ENCODE peak calls at places on chromosomes 11 and 22, in nine cellular contexts. X is astrocyte of the spinal cord; N is GM12865; C is cardiac muscle cell; E is adrenal gland; D is CD8-positive, alpha-beta T cell; O is choroid plexus epithelial cell; T is IMR-90; H is fibroblast of lung. W is an unnamed sample.

GRCh38 chr11:94737171-94737611 is 31.0 kb upstream of the AMOTL1 start:
- DNase-seq in X (peak), N (no peak), C (no peak), E (no peak), D (no peak), O (peak), T (peak), H (peak), W (no peak)

GRCh38 chr22:40637181-40638150 is 947 bp upstream of the MRTFA start:
- DNase-seq in X (no peak), N (peak), C (no peak), E (peak), D (no peak), O (no peak), T (no peak), H (no peak), W (no peak)

GRCh38 chr11:66465371-66466224 is 1.1 kb upstream of the PELI3 start:
- DNase-seq in X (no peak), N (no peak), C (no peak), E (no peak), D (no peak), O (no peak), T (no peak), H (no peak), W (no peak)

GRCh38 chr11:68780829-68781228 is 29.5 kb upstream of the TESMIN start:
- DNase-seq in X (no peak), N (peak), C (peak), E (peak), D (no peak), O (peak), T (no peak), H (no peak), W (no peak)

GRCh38 chr22:19980766-19981165 is 35.9 kb downstream of the ARVCF start:
- DNase-seq in X (no peak), N (no peak), C (no peak), E (no peak), D (no peak), O (no peak), T (no peak), H (no peak), W (no peak)

GRCh38 chr11:2576116-2576515 is 123.7 kb downstream of the KCNQ1OT1 start:
- DNase-seq in X (no peak), N (no peak), C (no peak), E (peak), D (no peak), O (no peak), T (no peak), H (no peak), W (no peak)

GRCh38 chr11:35714882-35715612 is 52.5 kb downstream of the TRIM44 start:
- DNase-seq in X (peak), N (peak), C (peak), E (no peak), D (no peak), O (peak), T (peak), H (peak), W (peak)

GRCh38 chr11:92828576-92828975 is 140.9 kb upstream of the MTNR1B start:
- DNase-seq in X (no peak), N (no peak), C (no peak), E (no peak), D (no peak), O (no peak), T (no peak), H (no peak), W (no peak)

GRCh38 chr11:22558638-22559037 is 67.0 kb downstream of the FANCF start:
- DNase-seq in X (peak), N (no peak), C (peak), E (no peak), D (no peak), O (peak), T (peak), H (peak), W (no peak)

GRCh38 chr22:21100149-21101032 is 54.6 kb downstream of the LRRC74B start:
- DNase-seq in X (no peak), N (no peak), C (no peak), E (no peak), D (no peak), O (no peak), T (peak), H (no peak), W (no peak)

GRCh38 chr11:111494040-111494439 is 18.1 kb downstream of the BTG4 start:
- DNase-seq in X (no peak), N (no peak), C (no peak), E (no peak), D (no peak), O (no peak), T (no peak), H (no peak), W (no peak)

GRCh38 chr22:30459206-30460052 is 12.4 kb downstream of the SEC14L3 start:
- DNase-seq in X (peak), N (peak), C (peak), E (no peak), D (no peak), O (peak), T (peak), H (peak), W (no peak)

GRCh38 chr11:115965754-115966504 is 461.7 kb upstream of the CADM1 start:
- DNase-seq in X (no peak), N (no peak), C (no peak), E (no peak), D (no peak), O (no peak), T (peak), H (peak), W (no peak)

GRCh38 chr22:45072322-45072903 is 62.6 kb upstream of the PHF21B start:
- DNase-seq in X (peak), N (no peak), C (peak), E (peak), D (no peak), O (peak), T (peak), H (peak), W (no peak)

GRCh38 chr11:32118025-32118974 is 27.4 kb downstream of the RCN1 start:
- DNase-seq in X (peak), N (no peak), C (peak), E (peak), D (no peak), O (peak), T (peak), H (peak), W (no peak)

GRCh38 chr11:367956-368413 is 1.3 kb upstream of the B4GALNT4 start:
- DNase-seq in X (no peak), N (no peak), C (no peak), E (no peak), D (no peak), O (no peak), T (no peak), H (no peak), W (no peak)

GRCh38 chr11:121540627-121541026 is 87.9 kb upstream of the SORL1-AS1 start:
- DNase-seq in X (no peak), N (peak), C (no peak), E (no peak), D (no peak), O (no peak), T (no peak), H (peak), W (no peak)

GRCh38 chr11:64009710-64010109 is 23.5 kb downstream of the OTUB1 start:
- DNase-seq in X (no peak), N (no peak), C (no peak), E (no peak), D (no peak), O (no peak), T (no peak), H (no peak), W (no peak)

GRCh38 chr11:88131764-88132470 is 43.3 kb downstream of the RAB38 start:
- DNase-seq in X (no peak), N (peak), C (no peak), E (no peak), D (no peak), O (no peak), T (no peak), H (no peak), W (no peak)

GRCh38 chr11:129814244-129814992 is 1.2 kb upstream of the TMEM45B start:
- DNase-seq in X (no peak), N (no peak), C (no peak), E (no peak), D (peak), O (no peak), T (no peak), H (no peak), W (no peak)

GRCh38 chr22:48927591-48927990 is 900.1 kb downstream of the BRD1 start:
- DNase-seq in X (no peak), N (no peak), C (no peak), E (no peak), D (no peak), O (no peak), T (no peak), H (no peak), W (no peak)

GRCh38 chr22:30781271-30781875 is 86.7 kb downstream of the OSBP2 start:
- DNase-seq in X (peak), N (no peak), C (no peak), E (no peak), D (no peak), O (no peak), T (peak), H (peak), W (no peak)

GRCh38 chr11:64353101-64353738 is 5.7 kb upstream of the RPS6KA4 start:
- DNase-seq in X (no peak), N (no peak), C (no peak), E (no peak), D (no peak), O (no peak), T (no peak), H (no peak), W (no peak)

GRCh38 chr11:45045692-45046471 is 95.2 kb upstream of the TP53I11 start:
- DNase-seq in X (peak), N (no peak), C (peak), E (peak), D (no peak), O (peak), T (peak), H (peak), W (no peak)

GRCh38 chr11:1937616-1938342 is 9.4 kb upstream of the MRPL23 start:
- DNase-seq in X (no peak), N (no peak), C (no peak), E (no peak), D (no peak), O (no peak), T (no peak), H (no peak), W (no peak)

GRCh38 chr11:126361400-126361799 is 5.9 kb downstream of the ST3GAL4 start:
- DNase-seq in X (no peak), N (no peak), C (no peak), E (no peak), D (no peak), O (no peak), T (no peak), H (no peak), W (no peak)

GRCh38 chr11:68273056-68273738 is 1.4 kb upstream of the C11orf24 start:
- DNase-seq in X (no peak), N (peak), C (no peak), E (no peak), D (no peak), O (no peak), T (no peak), H (no peak), W (no peak)

GRCh38 chr11:6895010-6895409 is 2.7 kb upstream of the OR2D2 start:
- DNase-seq in X (no peak), N (peak), C (no peak), E (no peak), D (no peak), O (no peak), T (no peak), H (no peak), W (peak)

GRCh38 chr11:86167499-86168161 is 76.9 kb upstream of the EED start:
- DNase-seq in X (no peak), N (no peak), C (peak), E (no peak), D (no peak), O (peak), T (no peak), H (no peak), W (no peak)

GRCh38 chr22:22681221-22681739 is 36.9 kb downstream of the GGTLC2 start:
- DNase-seq in X (no peak), N (no peak), C (peak), E (peak), D (no peak), O (peak), T (peak), H (peak), W (no peak)

GRCh38 chr22:31248965-31249940 is 37.2 kb downstream of the LIMK2 start:
- DNase-seq in X (no peak), N (no peak), C (peak), E (no peak), D (no peak), O (no peak), T (no peak), H (peak), W (no peak)

GRCh38 chr22:32771761-32772160 is 29.7 kb upstream of the TIMP3 start:
- DNase-seq in X (no peak), N (no peak), C (no peak), E (no peak), D (no peak), O (no peak), T (no peak), H (no peak), W (no peak)

DNA sequence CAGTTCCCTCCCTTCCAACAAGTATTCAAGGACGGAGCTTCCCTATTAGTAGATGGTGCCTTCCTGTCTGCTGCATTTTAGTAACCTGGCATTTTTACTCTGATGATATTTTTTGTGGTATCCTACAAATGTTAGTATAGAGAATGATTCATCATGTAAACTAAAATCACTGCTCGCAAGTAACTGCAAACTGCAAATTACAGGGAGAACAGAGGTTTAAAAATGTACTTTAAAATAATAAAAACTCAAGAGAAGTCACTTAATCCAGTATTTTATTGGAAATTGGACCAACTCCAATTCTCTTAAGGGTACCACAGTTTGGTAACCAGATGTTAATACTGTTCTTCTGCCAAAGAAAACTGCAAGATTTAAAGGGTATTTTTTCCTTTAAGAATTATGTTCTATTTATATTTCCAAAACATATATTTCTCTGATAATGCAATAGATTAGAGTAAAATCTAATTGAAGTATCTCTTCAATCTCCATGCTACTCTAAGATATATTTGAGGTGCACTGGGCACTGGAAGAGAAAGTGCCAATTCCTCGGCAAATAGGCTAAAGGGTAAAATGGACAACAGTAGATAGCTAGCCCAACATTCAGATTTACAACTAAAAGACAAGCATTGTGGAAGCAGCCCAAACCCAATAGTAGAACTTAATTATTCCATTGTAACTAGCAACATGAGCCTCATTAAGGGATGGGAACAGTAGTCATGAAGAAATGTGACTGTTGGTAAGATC is 298.0 kb downstream of the TTC28 start:
- DNase-seq in X (peak), N (no peak), C (peak), E (no peak), D (no peak), O (peak), T (peak), H (peak), W (no peak)
- H3K4me3 ChIP-seq in X (no peak), N (no peak), C (no peak), E (no peak), D (no peak), O (no peak), T (no peak), H (no peak), W (no peak)

GRCh38 chr11:117985953-117986887 is at the start of gene IL10RA:
- DNase-seq in X (peak), N (peak), C (peak), E (peak), D (peak), O (peak), T (peak), H (peak), W (no peak)
- TF ChIP-seq CTCF in X (no peak), N (no peak), C (no peak), E (no peak), D (no peak), O (no peak), T (no peak), H (no peak), W (no peak)

DNA sequence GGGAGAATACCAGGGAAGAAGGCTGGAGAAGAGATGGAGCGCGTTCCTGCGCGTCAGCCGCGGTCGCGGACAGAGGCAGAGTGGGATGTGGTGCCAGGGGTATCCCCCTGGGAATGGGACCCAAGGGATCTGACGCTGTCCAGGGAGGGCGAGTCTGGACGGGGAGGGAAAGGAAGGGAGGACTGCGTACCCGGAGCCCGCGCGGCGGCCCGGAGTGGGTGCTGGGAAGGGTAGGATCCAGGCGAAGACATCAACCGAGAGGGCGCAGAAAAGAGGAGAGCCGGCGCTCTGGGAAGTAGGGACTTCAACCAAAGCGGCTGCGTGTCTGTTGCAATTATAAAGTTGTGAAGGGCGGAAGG is 744 bp downstream of the C11orf87 start:
- DNase-seq in X (peak), N (no peak), C (peak), E (no peak), D (no peak), O (peak), T (no peak), H (no peak), W (no peak)
- H3K4me3 ChIP-seq in X (peak), N (no peak), C (peak), E (no peak), D (no peak), O (peak), T (peak), H (no peak), W (no peak)

GRCh38 chr22:39290248-39290720 is 29.1 kb downstream of the RPL3 start:
- DNase-seq in X (no peak), N (no peak), C (no peak), E (no peak), D (no peak), O (no peak), T (no peak), H (no peak), W (no peak)

GRCh38 chr22:39292002-39292401 is 27.4 kb downstream of the RPL3 start:
- DNase-seq in X (no peak), N (no peak), C (no peak), E (no peak), D (no peak), O (no peak), T (no peak), H (peak), W (no peak)

GRCh38 chr22:39292561-39293074 is 26.8 kb downstream of the RPL3 start:
- DNase-seq in X (peak), N (peak), C (peak), E (peak), D (no peak), O (peak), T (peak), H (peak), W (no peak)

GRCh38 chr22:39290724-39291161 is 28.7 kb downstream of the RPL3 start:
- DNase-seq in X (peak), N (peak), C (peak), E (peak), D (no peak), O (peak), T (peak), H (peak), W (no peak)

GRCh38 chr22:39291501-39291900 is 27.9 kb downstream of the RPL3 start:
- DNase-seq in X (no peak), N (no peak), C (no peak), E (no peak), D (no peak), O (no peak), T (no peak), H (no peak), W (no peak)
- TF ChIP-seq CTCF in X (no peak), N (peak), C (peak), E (no peak), D (no peak), O (peak), T (peak), H (no peak), W (peak)

GRCh38 chr11:128716231-128716630 is 22.4 kb downstream of the FLI1 start:
- DNase-seq in X (peak), N (no peak), C (no peak), E (no peak), D (no peak), O (peak), T (no peak), H (no peak), W (no peak)
- H3K4me3 ChIP-seq in X (no peak), N (peak), C (no peak), E (no peak), D (peak), O (peak), T (peak), H (no peak), W (peak)

GRCh38 chr22:25742918-25743708 is 1.1 kb downstream of the MYO18B start:
- DNase-seq in X (no peak), N (no peak), C (no peak), E (no peak), D (no peak), O (no peak), T (no peak), H (no peak), W (no peak)

GRCh38 chr22:25739659-25740344 is 2.2 kb upstream of the MYO18B start:
- DNase-seq in X (no peak), N (no peak), C (no peak), E (no peak), D (no peak), O (no peak), T (no peak), H (no peak), W (no peak)

GRCh38 chr22:25745341-25746011 is 3.5 kb downstream of the MYO18B start:
- DNase-seq in X (peak), N (no peak), C (peak), E (peak), D (no peak), O (peak), T (peak), H (peak), W (no peak)

GRCh38 chr22:25744694-25745093 is 2.7 kb downstream of the MYO18B start:
- DNase-seq in X (no peak), N (no peak), C (no peak), E (no peak), D (no peak), O (no peak), T (no peak), H (no peak), W (no peak)

DNA sequence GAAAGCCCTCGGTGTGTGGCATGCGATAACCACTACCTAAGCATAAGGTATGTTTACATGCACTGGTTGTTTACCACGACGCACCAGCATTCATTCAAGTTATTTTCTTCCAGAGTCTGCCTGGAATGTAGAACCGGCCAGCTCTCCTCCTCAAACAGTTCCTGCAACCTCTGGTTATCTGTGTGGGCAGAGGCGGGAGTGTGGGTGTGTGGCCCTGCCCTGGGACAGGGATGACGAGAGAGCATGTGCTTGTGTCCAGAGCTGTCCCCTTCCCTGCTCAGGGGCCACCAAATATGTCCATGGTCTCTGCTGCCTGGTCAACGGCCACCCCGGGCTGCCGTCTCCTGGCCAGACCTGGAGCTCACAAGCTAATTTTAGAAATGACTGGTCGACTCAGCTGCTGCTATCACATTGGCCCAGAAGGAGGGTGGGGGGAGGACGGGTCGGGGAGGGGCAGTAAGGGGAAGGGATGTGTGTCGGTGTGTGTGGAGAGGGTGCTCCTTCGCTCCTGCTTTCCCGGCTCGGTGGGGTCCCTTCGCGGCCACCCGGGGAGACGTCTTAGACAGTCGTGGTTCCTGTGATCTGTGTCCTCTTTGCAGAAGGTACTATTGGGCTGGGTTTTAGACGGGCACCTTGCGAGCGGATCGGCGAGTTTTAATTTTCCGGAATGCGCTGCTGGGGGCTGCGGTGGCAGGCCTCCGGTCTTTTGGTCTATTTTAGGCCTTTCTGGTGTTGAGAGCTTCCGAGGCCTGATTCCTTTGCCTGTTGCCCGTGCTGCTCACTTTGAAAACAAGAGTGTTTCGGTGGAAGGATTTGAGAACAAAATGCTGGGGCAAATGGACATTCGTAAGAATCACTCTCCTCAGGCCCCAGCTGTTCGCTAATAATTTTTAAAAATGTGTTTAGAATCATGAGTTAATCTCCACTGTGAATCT is at the start of gene MYO18B:
- DNase-seq in X (no peak), N (no peak), C (peak), E (no peak), D (no peak), O (no peak), T (no peak), H (peak), W (no peak)
- TF ChIP-seq CTCF in X (no peak), N (no peak), C (no peak), E (no peak), D (no peak), O (no peak), T (no peak), H (no peak), W (no peak)

GRCh38 chr11:73313652-73314051 is 5.6 kb downstream of the ARHGEF17 start:
- DNase-seq in X (no peak), N (peak), C (no peak), E (no peak), D (no peak), O (no peak), T (no peak), H (no peak), W (no peak)
- H3K4me3 ChIP-seq in X (peak), N (peak), C (no peak), E (no peak), D (no peak), O (peak), T (peak), H (peak), W (no peak)

W was measured in GM12864.